ENCODE peak calls at places on chromosomes 4 and X, in eight cellular contexts. One of them, this sample, is unnamed.

GRCh38 chrX:20432048-20432447 is 165.3 kb upstream of the RPS6KA3 start:
- DNase-seq in cardiac muscle cell: peak
- DNase-seq in Calu3: no peak
- DNase-seq in fibroblast of lung: peak
- DNase-seq in AG04449: no peak
- DNase-seq in HFF-Myc: peak
- DNase-seq in neural crest cell: no peak
- DNase-seq in left lung: no peak
- DNase-seq in this sample: no peak

GRCh38 chrX:40094041-40094899 is 3.5 kb downstream of the BCOR start:
- DNase-seq in left lung: peak
- DNase-seq in Calu3: peak
- DNase-seq in AG04449: no peak
- DNase-seq in fibroblast of lung: peak
- DNase-seq in cardiac muscle cell: peak
- DNase-seq in neural crest cell: no peak
- DNase-seq in HFF-Myc: no peak
- DNase-seq in this sample: no peak

GRCh38 chrX:139204903-139205667 is 325.5 kb upstream of the F9 start:
- DNase-seq in HFF-Myc: no peak
- DNase-seq in Calu3: peak
- DNase-seq in cardiac muscle cell: no peak
- DNase-seq in left lung: no peak
- DNase-seq in AG04449: no peak
- DNase-seq in neural crest cell: peak
- DNase-seq in fibroblast of lung: peak
- DNase-seq in this sample: peak

GRCh38 chr4:76930721-76931481 is 18.7 kb upstream of the SEPTIN11 start:
- DNase-seq in fibroblast of lung: no peak
- DNase-seq in AG04449: no peak
- DNase-seq in left lung: no peak
- DNase-seq in cardiac muscle cell: no peak
- DNase-seq in HFF-Myc: no peak
- DNase-seq in neural crest cell: no peak
- DNase-seq in Calu3: no peak
- DNase-seq in this sample: no peak

GRCh38 chr4:7342581-7343352 is 92.0 kb downstream of the PSAPL1 start:
- DNase-seq in left lung: no peak
- DNase-seq in fibroblast of lung: no peak
- DNase-seq in Calu3: no peak
- DNase-seq in HFF-Myc: no peak
- DNase-seq in cardiac muscle cell: no peak
- DNase-seq in neural crest cell: no peak
- DNase-seq in AG04449: no peak
- DNase-seq in this sample: no peak

GRCh38 chr4:173332963-173333657 is 1.0 kb downstream of the HMGB2 start:
- DNase-seq in left lung: no peak
- DNase-seq in HFF-Myc: no peak
- DNase-seq in neural crest cell: no peak
- DNase-seq in fibroblast of lung: peak
- DNase-seq in cardiac muscle cell: peak
- DNase-seq in Calu3: peak
- DNase-seq in AG04449: no peak
- DNase-seq in this sample: no peak

GRCh38 chr4:83644677-83645639 is 109.0 kb downstream of the GPAT3 start:
- DNase-seq in left lung: no peak
- DNase-seq in fibroblast of lung: peak
- DNase-seq in neural crest cell: peak
- DNase-seq in AG04449: no peak
- DNase-seq in cardiac muscle cell: peak
- DNase-seq in Calu3: peak
- DNase-seq in HFF-Myc: peak
- DNase-seq in this sample: peak

GRCh38 chrX:79161655-79162054 is 17.2 kb downstream of the GPR174 start:
- DNase-seq in HFF-Myc: no peak
- DNase-seq in left lung: no peak
- DNase-seq in neural crest cell: no peak
- DNase-seq in AG04449: no peak
- DNase-seq in Calu3: no peak
- DNase-seq in cardiac muscle cell: no peak
- DNase-seq in fibroblast of lung: no peak
- DNase-seq in this sample: no peak

GRCh38 chr4:89365375-89366170 is 58.0 kb upstream of the GPRIN3 start:
- DNase-seq in fibroblast of lung: no peak
- DNase-seq in Calu3: no peak
- DNase-seq in left lung: no peak
- DNase-seq in neural crest cell: no peak
- DNase-seq in AG04449: no peak
- DNase-seq in cardiac muscle cell: no peak
- DNase-seq in HFF-Myc: no peak
- DNase-seq in this sample: no peak

DNA sequence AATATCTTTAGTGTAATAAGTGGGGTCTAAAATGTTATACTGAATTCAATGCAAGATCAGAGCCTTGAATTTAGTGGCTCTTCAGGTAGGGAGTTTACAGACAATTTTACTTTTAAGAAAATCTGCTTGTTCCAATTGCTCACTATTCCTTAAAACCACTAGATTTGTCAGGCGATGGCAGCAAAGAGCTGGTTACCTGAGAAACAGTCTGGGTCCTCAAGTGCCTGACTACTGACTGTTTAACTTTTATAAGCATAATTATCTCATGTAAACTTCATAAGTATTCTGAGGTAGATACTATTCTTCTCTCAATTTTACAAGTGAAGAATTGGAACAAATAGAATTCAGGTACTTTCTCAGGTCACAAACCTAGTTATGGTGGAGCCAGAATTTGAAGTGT is 84.3 kb downstream of the RRAGB start:
- DNase-seq in HFF-Myc: no peak
- DNase-seq in left lung: no peak
- DNase-seq in Calu3: no peak
- DNase-seq in fibroblast of lung: no peak
- DNase-seq in neural crest cell: no peak
- DNase-seq in cardiac muscle cell: no peak
- DNase-seq in AG04449: no peak
- DNase-seq in this sample: no peak
- TF ChIP-seq CTCF in HFF-Myc: no peak
- TF ChIP-seq CTCF in left lung: no peak
- TF ChIP-seq CTCF in Calu3: no peak
- TF ChIP-seq CTCF in fibroblast of lung: no peak
- TF ChIP-seq CTCF in neural crest cell: no peak
- TF ChIP-seq CTCF in cardiac muscle cell: no peak
- TF ChIP-seq CTCF in AG04449: no peak
- TF ChIP-seq CTCF in this sample: no peak

DNA sequence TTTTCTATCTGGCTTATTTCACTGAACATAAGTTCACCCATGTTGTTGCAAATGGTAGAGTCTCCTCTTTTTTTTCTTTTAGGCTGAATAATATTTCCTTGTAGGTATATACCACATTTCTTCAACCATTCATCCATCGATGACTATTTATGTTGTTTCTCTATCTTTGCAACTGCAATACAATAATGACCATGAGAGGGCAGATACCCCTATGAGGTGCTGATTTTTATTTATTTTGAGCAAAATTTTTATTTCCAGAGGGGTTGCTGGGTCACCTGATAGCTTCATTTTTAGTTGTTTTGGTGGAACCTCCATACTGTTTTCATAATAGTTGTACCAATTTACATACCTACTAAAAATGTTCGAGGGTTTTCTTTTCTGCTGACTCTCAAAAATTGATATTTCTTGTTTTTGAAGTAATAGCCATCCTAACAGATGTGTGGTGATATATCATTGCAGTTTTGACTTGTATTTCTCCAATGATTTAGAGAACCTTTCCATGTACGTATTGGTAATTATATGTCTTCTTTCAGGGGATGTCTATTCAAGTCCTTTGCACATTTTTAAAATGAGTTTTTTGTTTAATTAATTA is 1697.0 kb downstream of the PCDH7 start:
- DNase-seq in HFF-Myc: no peak
- DNase-seq in neural crest cell: no peak
- DNase-seq in fibroblast of lung: no peak
- DNase-seq in AG04449: no peak
- DNase-seq in Calu3: no peak
- DNase-seq in left lung: no peak
- DNase-seq in cardiac muscle cell: no peak
- DNase-seq in this sample: no peak
- TF ChIP-seq CTCF in HFF-Myc: no peak
- TF ChIP-seq CTCF in neural crest cell: peak
- TF ChIP-seq CTCF in fibroblast of lung: peak
- TF ChIP-seq CTCF in AG04449: no peak
- TF ChIP-seq CTCF in Calu3: no peak
- TF ChIP-seq CTCF in left lung: no peak
- TF ChIP-seq CTCF in cardiac muscle cell: peak
- TF ChIP-seq CTCF in this sample: no peak

GRCh38 chr4:106691749-106692148 is 323.2 kb upstream of the GIMD1 start:
- DNase-seq in AG04449: no peak
- DNase-seq in neural crest cell: no peak
- DNase-seq in Calu3: no peak
- DNase-seq in cardiac muscle cell: no peak
- DNase-seq in fibroblast of lung: no peak
- DNase-seq in HFF-Myc: no peak
- DNase-seq in left lung: no peak
- DNase-seq in this sample: no peak
- TF ChIP-seq CTCF in AG04449: peak
- TF ChIP-seq CTCF in neural crest cell: peak
- TF ChIP-seq CTCF in Calu3: no peak
- TF ChIP-seq CTCF in cardiac muscle cell: peak
- TF ChIP-seq CTCF in fibroblast of lung: no peak
- TF ChIP-seq CTCF in HFF-Myc: no peak
- TF ChIP-seq CTCF in left lung: no peak
- TF ChIP-seq CTCF in this sample: no peak

DNA sequence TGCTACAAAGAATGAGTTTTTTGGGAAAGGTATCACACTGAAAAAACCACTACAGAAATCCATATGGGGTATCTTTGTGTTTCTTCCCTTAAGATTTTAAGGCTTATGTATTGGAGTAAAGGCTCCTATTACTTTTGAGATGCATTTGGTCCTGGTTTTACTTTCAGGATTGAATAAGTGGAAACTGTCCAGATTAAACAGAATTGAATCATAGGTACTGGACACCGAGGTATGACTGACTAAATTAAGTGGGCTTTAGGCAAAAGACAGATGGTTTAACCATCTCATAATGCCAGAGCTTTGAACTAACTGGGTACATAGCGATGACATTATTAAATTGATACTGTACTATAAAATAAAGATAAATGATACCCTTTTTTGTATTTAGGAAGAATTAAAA is 30.2 kb downstream of the TLR2 start:
- DNase-seq in left lung: no peak
- DNase-seq in AG04449: no peak
- DNase-seq in neural crest cell: no peak
- DNase-seq in fibroblast of lung: peak
- DNase-seq in cardiac muscle cell: no peak
- DNase-seq in HFF-Myc: no peak
- DNase-seq in Calu3: no peak
- DNase-seq in this sample: no peak
- TF ChIP-seq CTCF in left lung: no peak
- TF ChIP-seq CTCF in AG04449: no peak
- TF ChIP-seq CTCF in neural crest cell: no peak
- TF ChIP-seq CTCF in fibroblast of lung: no peak
- TF ChIP-seq CTCF in cardiac muscle cell: no peak
- TF ChIP-seq CTCF in HFF-Myc: no peak
- TF ChIP-seq CTCF in Calu3: no peak
- TF ChIP-seq CTCF in this sample: no peak

DNA sequence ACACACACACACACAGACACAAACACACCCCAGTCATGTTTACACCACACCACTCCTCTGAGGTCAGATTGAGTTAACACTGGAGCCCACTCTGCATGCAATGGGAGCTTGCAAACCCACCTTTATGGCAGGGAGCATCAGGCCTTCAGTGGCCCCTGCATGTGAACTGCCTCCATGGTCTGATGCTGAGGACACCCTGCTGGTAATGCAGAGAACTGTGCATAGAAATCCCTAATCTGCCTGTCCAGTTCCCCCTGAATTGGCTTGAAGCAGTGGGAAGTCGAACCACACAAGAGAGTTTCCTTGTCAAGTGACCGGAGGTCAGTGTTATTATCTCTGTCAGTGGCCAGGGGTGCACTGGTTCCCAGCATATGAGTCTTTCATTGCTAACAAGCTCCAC is 59.8 kb downstream of the ANOS1 start:
- DNase-seq in Calu3: no peak
- DNase-seq in AG04449: no peak
- DNase-seq in neural crest cell: no peak
- DNase-seq in fibroblast of lung: no peak
- DNase-seq in left lung: no peak
- DNase-seq in HFF-Myc: no peak
- DNase-seq in cardiac muscle cell: no peak
- DNase-seq in this sample: no peak
- TF ChIP-seq CTCF in Calu3: no peak
- TF ChIP-seq CTCF in AG04449: no peak
- TF ChIP-seq CTCF in neural crest cell: peak
- TF ChIP-seq CTCF in fibroblast of lung: no peak
- TF ChIP-seq CTCF in left lung: no peak
- TF ChIP-seq CTCF in HFF-Myc: no peak
- TF ChIP-seq CTCF in cardiac muscle cell: peak
- TF ChIP-seq CTCF in this sample: no peak

GRCh38 chr4:154308207-154308606 is 183.4 kb downstream of the DCHS2 start:
- DNase-seq in AG04449: no peak
- DNase-seq in cardiac muscle cell: no peak
- DNase-seq in left lung: no peak
- DNase-seq in fibroblast of lung: no peak
- DNase-seq in HFF-Myc: no peak
- DNase-seq in Calu3: no peak
- DNase-seq in neural crest cell: no peak
- DNase-seq in this sample: no peak
- TF ChIP-seq CTCF in AG04449: no peak
- TF ChIP-seq CTCF in cardiac muscle cell: no peak
- TF ChIP-seq CTCF in left lung: no peak
- TF ChIP-seq CTCF in fibroblast of lung: no peak
- TF ChIP-seq CTCF in HFF-Myc: no peak
- TF ChIP-seq CTCF in Calu3: no peak
- TF ChIP-seq CTCF in neural crest cell: no peak
- TF ChIP-seq CTCF in this sample: no peak

DNA sequence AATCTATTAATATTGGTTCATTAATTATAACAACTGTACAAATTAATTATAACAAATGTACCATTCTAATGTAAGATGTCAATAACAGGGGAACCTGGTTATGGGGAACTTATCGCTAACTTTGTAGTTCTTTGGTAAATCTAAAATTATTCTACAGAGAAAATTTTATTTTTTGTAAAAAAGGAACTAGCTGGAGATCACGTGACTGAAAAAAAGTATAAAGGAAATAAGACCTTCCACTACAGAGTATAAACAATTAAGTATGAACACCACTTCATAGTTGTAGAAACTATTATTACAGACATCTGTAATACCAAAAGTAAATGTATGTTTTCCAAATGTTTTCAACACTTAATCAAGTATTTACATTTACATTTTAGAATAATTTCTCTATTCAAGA is 77.9 kb upstream of the DKK2 start:
- DNase-seq in AG04449: no peak
- DNase-seq in neural crest cell: no peak
- DNase-seq in fibroblast of lung: no peak
- DNase-seq in cardiac muscle cell: no peak
- DNase-seq in Calu3: no peak
- DNase-seq in HFF-Myc: no peak
- DNase-seq in left lung: no peak
- DNase-seq in this sample: no peak
- TF ChIP-seq CTCF in AG04449: no peak
- TF ChIP-seq CTCF in neural crest cell: no peak
- TF ChIP-seq CTCF in fibroblast of lung: no peak
- TF ChIP-seq CTCF in cardiac muscle cell: no peak
- TF ChIP-seq CTCF in Calu3: no peak
- TF ChIP-seq CTCF in HFF-Myc: no peak
- TF ChIP-seq CTCF in left lung: no peak
- TF ChIP-seq CTCF in this sample: no peak

GRCh38 chr4:9816285-9816684 is 34.9 kb downstream of the DRD5 start:
- DNase-seq in HFF-Myc: no peak
- DNase-seq in left lung: no peak
- DNase-seq in Calu3: no peak
- DNase-seq in neural crest cell: no peak
- DNase-seq in cardiac muscle cell: no peak
- DNase-seq in AG04449: no peak
- DNase-seq in fibroblast of lung: no peak
- DNase-seq in this sample: no peak
- TF ChIP-seq CTCF in HFF-Myc: no peak
- TF ChIP-seq CTCF in left lung: no peak
- TF ChIP-seq CTCF in Calu3: no peak
- TF ChIP-seq CTCF in neural crest cell: no peak
- TF ChIP-seq CTCF in cardiac muscle cell: no peak
- TF ChIP-seq CTCF in AG04449: no peak
- TF ChIP-seq CTCF in fibroblast of lung: no peak
- TF ChIP-seq CTCF in this sample: no peak